ENCODE peak calls at places on chromosome 4, in ten cellular contexts. One of them, this sample, is unnamed.

GRCh38 chr4:38860788-38861424 is 4.3 kb upstream of the TLR6 start:
- DNase-seq in amniotic epithelial cell: peak
- DNase-seq in Peyer's patch: no peak
- DNase-seq in activated effector memory CD4-positive, alpha-beta T cell treated with Interleukin-2 at 50 U/mL for 16 hours: peak
- DNase-seq in ACHN: peak
- DNase-seq in T-helper 1 cell: peak
- DNase-seq in K562: peak
- DNase-seq in sciatic nerve: no peak
- DNase-seq in NCI-H1417: peak
- DNase-seq in RPMI8226: peak
- DNase-seq in this sample: no peak

GRCh38 chr4:154677923-154678322 is 65.5 kb upstream of the FGG start:
- DNase-seq in NCI-H1417: no peak
- DNase-seq in ACHN: no peak
- DNase-seq in amniotic epithelial cell: no peak
- DNase-seq in T-helper 1 cell: no peak
- DNase-seq in K562: no peak
- DNase-seq in activated effector memory CD4-positive, alpha-beta T cell treated with Interleukin-2 at 50 U/mL for 16 hours: no peak
- DNase-seq in RPMI8226: no peak
- DNase-seq in Peyer's patch: no peak
- DNase-seq in sciatic nerve: no peak
- DNase-seq in this sample: no peak

GRCh38 chr4:127120706-127121105 is 512.1 kb upstream of the INTU start:
- DNase-seq in Peyer's patch: no peak
- DNase-seq in NCI-H1417: no peak
- DNase-seq in ACHN: no peak
- DNase-seq in RPMI8226: no peak
- DNase-seq in T-helper 1 cell: no peak
- DNase-seq in amniotic epithelial cell: no peak
- DNase-seq in activated effector memory CD4-positive, alpha-beta T cell treated with Interleukin-2 at 50 U/mL for 16 hours: no peak
- DNase-seq in K562: no peak
- DNase-seq in sciatic nerve: no peak
- DNase-seq in this sample: no peak

GRCh38 chr4:103026868-103027267 is 7.4 kb upstream of the SLC9B1 start:
- DNase-seq in NCI-H1417: no peak
- DNase-seq in sciatic nerve: no peak
- DNase-seq in ACHN: no peak
- DNase-seq in amniotic epithelial cell: peak
- DNase-seq in activated effector memory CD4-positive, alpha-beta T cell treated with Interleukin-2 at 50 U/mL for 16 hours: no peak
- DNase-seq in K562: no peak
- DNase-seq in RPMI8226: no peak
- DNase-seq in T-helper 1 cell: no peak
- DNase-seq in Peyer's patch: no peak
- DNase-seq in this sample: no peak

GRCh38 chr4:13524504-13525243 is 19.6 kb downstream of the NKX3-2 start:
- DNase-seq in NCI-H1417: no peak
- DNase-seq in ACHN: no peak
- DNase-seq in activated effector memory CD4-positive, alpha-beta T cell treated with Interleukin-2 at 50 U/mL for 16 hours: no peak
- DNase-seq in sciatic nerve: no peak
- DNase-seq in amniotic epithelial cell: peak
- DNase-seq in RPMI8226: no peak
- DNase-seq in K562: peak
- DNase-seq in T-helper 1 cell: no peak
- DNase-seq in Peyer's patch: no peak
- DNase-seq in this sample: no peak

GRCh38 chr4:105666693-105667092 is 41.8 kb downstream of the INTS12 start:
- DNase-seq in sciatic nerve: no peak
- DNase-seq in ACHN: peak
- DNase-seq in activated effector memory CD4-positive, alpha-beta T cell treated with Interleukin-2 at 50 U/mL for 16 hours: no peak
- DNase-seq in NCI-H1417: no peak
- DNase-seq in T-helper 1 cell: no peak
- DNase-seq in K562: no peak
- DNase-seq in RPMI8226: no peak
- DNase-seq in Peyer's patch: no peak
- DNase-seq in amniotic epithelial cell: peak
- DNase-seq in this sample: no peak

GRCh38 chr4:16034010-16034829 is 49.6 kb downstream of the PROM1 start:
- DNase-seq in activated effector memory CD4-positive, alpha-beta T cell treated with Interleukin-2 at 50 U/mL for 16 hours: no peak
- DNase-seq in Peyer's patch: no peak
- DNase-seq in sciatic nerve: no peak
- DNase-seq in amniotic epithelial cell: peak
- DNase-seq in ACHN: no peak
- DNase-seq in T-helper 1 cell: no peak
- DNase-seq in K562: no peak
- DNase-seq in RPMI8226: no peak
- DNase-seq in NCI-H1417: no peak
- DNase-seq in this sample: no peak

GRCh38 chr4:173217727-173218126 is 49.1 kb downstream of the GALNT7 start:
- DNase-seq in ACHN: peak
- DNase-seq in T-helper 1 cell: no peak
- DNase-seq in sciatic nerve: no peak
- DNase-seq in K562: peak
- DNase-seq in Peyer's patch: no peak
- DNase-seq in NCI-H1417: no peak
- DNase-seq in activated effector memory CD4-positive, alpha-beta T cell treated with Interleukin-2 at 50 U/mL for 16 hours: no peak
- DNase-seq in RPMI8226: no peak
- DNase-seq in amniotic epithelial cell: peak
- DNase-seq in this sample: no peak

GRCh38 chr4:30755306-30755705 is 35.1 kb downstream of the PCDH7 start:
- DNase-seq in sciatic nerve: no peak
- DNase-seq in activated effector memory CD4-positive, alpha-beta T cell treated with Interleukin-2 at 50 U/mL for 16 hours: no peak
- DNase-seq in ACHN: no peak
- DNase-seq in K562: no peak
- DNase-seq in RPMI8226: no peak
- DNase-seq in T-helper 1 cell: no peak
- DNase-seq in amniotic epithelial cell: peak
- DNase-seq in NCI-H1417: no peak
- DNase-seq in Peyer's patch: no peak
- DNase-seq in this sample: no peak

GRCh38 chr4:48949518-48950207 is 36.4 kb upstream of the CWH43 start:
- DNase-seq in ACHN: peak
- DNase-seq in activated effector memory CD4-positive, alpha-beta T cell treated with Interleukin-2 at 50 U/mL for 16 hours: no peak
- DNase-seq in T-helper 1 cell: no peak
- DNase-seq in NCI-H1417: no peak
- DNase-seq in sciatic nerve: no peak
- DNase-seq in RPMI8226: no peak
- DNase-seq in Peyer's patch: no peak
- DNase-seq in amniotic epithelial cell: peak
- DNase-seq in K562: no peak
- DNase-seq in this sample: no peak

GRCh38 chr4:55272576-55272975 is 73.5 kb upstream of the SRD5A3 start:
- DNase-seq in RPMI8226: no peak
- DNase-seq in NCI-H1417: no peak
- DNase-seq in T-helper 1 cell: no peak
- DNase-seq in K562: no peak
- DNase-seq in amniotic epithelial cell: no peak
- DNase-seq in activated effector memory CD4-positive, alpha-beta T cell treated with Interleukin-2 at 50 U/mL for 16 hours: no peak
- DNase-seq in ACHN: no peak
- DNase-seq in Peyer's patch: no peak
- DNase-seq in sciatic nerve: no peak
- DNase-seq in this sample: no peak

GRCh38 chr4:151012836-151013235 is 2.2 kb downstream of the LRBA start:
- DNase-seq in Peyer's patch: no peak
- DNase-seq in K562: no peak
- DNase-seq in amniotic epithelial cell: peak
- DNase-seq in RPMI8226: no peak
- DNase-seq in activated effector memory CD4-positive, alpha-beta T cell treated with Interleukin-2 at 50 U/mL for 16 hours: no peak
- DNase-seq in NCI-H1417: no peak
- DNase-seq in sciatic nerve: no peak
- DNase-seq in T-helper 1 cell: no peak
- DNase-seq in ACHN: peak
- DNase-seq in this sample: no peak

GRCh38 chr4:16591867-16592266 is 306.6 kb downstream of the LDB2 start:
- DNase-seq in ACHN: no peak
- DNase-seq in NCI-H1417: no peak
- DNase-seq in K562: no peak
- DNase-seq in T-helper 1 cell: no peak
- DNase-seq in activated effector memory CD4-positive, alpha-beta T cell treated with Interleukin-2 at 50 U/mL for 16 hours: no peak
- DNase-seq in Peyer's patch: no peak
- DNase-seq in RPMI8226: no peak
- DNase-seq in sciatic nerve: no peak
- DNase-seq in amniotic epithelial cell: no peak
- DNase-seq in this sample: peak

GRCh38 chr4:77820836-77821561 is 1.8 kb upstream of the CNOT6L start:
- DNase-seq in RPMI8226: peak
- DNase-seq in ACHN: no peak
- DNase-seq in Peyer's patch: no peak
- DNase-seq in amniotic epithelial cell: peak
- DNase-seq in sciatic nerve: no peak
- DNase-seq in NCI-H1417: no peak
- DNase-seq in T-helper 1 cell: no peak
- DNase-seq in K562: no peak
- DNase-seq in activated effector memory CD4-positive, alpha-beta T cell treated with Interleukin-2 at 50 U/mL for 16 hours: no peak
- DNase-seq in this sample: peak

GRCh38 chr4:37471971-37472370 is 214.2 kb downstream of the RELL1 start:
- DNase-seq in T-helper 1 cell: no peak
- DNase-seq in NCI-H1417: no peak
- DNase-seq in RPMI8226: no peak
- DNase-seq in sciatic nerve: no peak
- DNase-seq in amniotic epithelial cell: peak
- DNase-seq in activated effector memory CD4-positive, alpha-beta T cell treated with Interleukin-2 at 50 U/mL for 16 hours: no peak
- DNase-seq in Peyer's patch: no peak
- DNase-seq in K562: no peak
- DNase-seq in ACHN: no peak
- DNase-seq in this sample: peak

GRCh38 chr4:55296076-55296475 is 50.0 kb upstream of the SRD5A3 start:
- DNase-seq in T-helper 1 cell: no peak
- DNase-seq in NCI-H1417: no peak
- DNase-seq in sciatic nerve: no peak
- DNase-seq in amniotic epithelial cell: no peak
- DNase-seq in K562: no peak
- DNase-seq in RPMI8226: no peak
- DNase-seq in ACHN: no peak
- DNase-seq in Peyer's patch: no peak
- DNase-seq in activated effector memory CD4-positive, alpha-beta T cell treated with Interleukin-2 at 50 U/mL for 16 hours: no peak
- DNase-seq in this sample: no peak

GRCh38 chr4:81882222-81882621 is 410.5 kb upstream of the RASGEF1B start:
- DNase-seq in T-helper 1 cell: no peak
- DNase-seq in Peyer's patch: no peak
- DNase-seq in RPMI8226: no peak
- DNase-seq in sciatic nerve: no peak
- DNase-seq in ACHN: no peak
- DNase-seq in K562: no peak
- DNase-seq in NCI-H1417: no peak
- DNase-seq in amniotic epithelial cell: no peak
- DNase-seq in activated effector memory CD4-positive, alpha-beta T cell treated with Interleukin-2 at 50 U/mL for 16 hours: no peak
- DNase-seq in this sample: no peak

GRCh38 chr4:145936142-145937020 is 2.2 kb downstream of the ZNF827 start:
- DNase-seq in RPMI8226: peak
- DNase-seq in NCI-H1417: peak
- DNase-seq in ACHN: peak
- DNase-seq in sciatic nerve: peak
- DNase-seq in amniotic epithelial cell: peak
- DNase-seq in T-helper 1 cell: peak
- DNase-seq in K562: peak
- DNase-seq in Peyer's patch: peak
- DNase-seq in activated effector memory CD4-positive, alpha-beta T cell treated with Interleukin-2 at 50 U/mL for 16 hours: peak
- DNase-seq in this sample: peak

GRCh38 chr4:162497564-162498167 is 333.9 kb upstream of the FSTL5 start:
- DNase-seq in Peyer's patch: no peak
- DNase-seq in amniotic epithelial cell: peak
- DNase-seq in T-helper 1 cell: no peak
- DNase-seq in sciatic nerve: no peak
- DNase-seq in ACHN: peak
- DNase-seq in RPMI8226: peak
- DNase-seq in activated effector memory CD4-positive, alpha-beta T cell treated with Interleukin-2 at 50 U/mL for 16 hours: no peak
- DNase-seq in K562: peak
- DNase-seq in NCI-H1417: no peak
- DNase-seq in this sample: peak

GRCh38 chr4:26701786-26702227 is 117.9 kb downstream of the TBC1D19 start:
- DNase-seq in T-helper 1 cell: no peak
- DNase-seq in activated effector memory CD4-positive, alpha-beta T cell treated with Interleukin-2 at 50 U/mL for 16 hours: no peak
- DNase-seq in sciatic nerve: no peak
- DNase-seq in Peyer's patch: no peak
- DNase-seq in NCI-H1417: no peak
- DNase-seq in amniotic epithelial cell: no peak
- DNase-seq in ACHN: no peak
- DNase-seq in RPMI8226: no peak
- DNase-seq in K562: peak
- DNase-seq in this sample: no peak

GRCh38 chr4:6763330-6763851 is 19.1 kb upstream of the KIAA0232 start:
- DNase-seq in sciatic nerve: no peak
- DNase-seq in amniotic epithelial cell: no peak
- DNase-seq in RPMI8226: peak
- DNase-seq in NCI-H1417: no peak
- DNase-seq in ACHN: no peak
- DNase-seq in activated effector memory CD4-positive, alpha-beta T cell treated with Interleukin-2 at 50 U/mL for 16 hours: no peak
- DNase-seq in T-helper 1 cell: no peak
- DNase-seq in K562: peak
- DNase-seq in Peyer's patch: no peak
- DNase-seq in this sample: no peak

GRCh38 chr4:101348367-101348827 is 1.1 kb upstream of the PPP3CA start:
- DNase-seq in T-helper 1 cell: no peak
- DNase-seq in sciatic nerve: no peak
- DNase-seq in amniotic epithelial cell: no peak
- DNase-seq in NCI-H1417: no peak
- DNase-seq in Peyer's patch: no peak
- DNase-seq in activated effector memory CD4-positive, alpha-beta T cell treated with Interleukin-2 at 50 U/mL for 16 hours: peak
- DNase-seq in RPMI8226: peak
- DNase-seq in ACHN: no peak
- DNase-seq in K562: peak
- DNase-seq in this sample: no peak

GRCh38 chr4:114396808-114397207 is 201.8 kb upstream of the UGT8 start:
- DNase-seq in NCI-H1417: no peak
- DNase-seq in K562: no peak
- DNase-seq in RPMI8226: no peak
- DNase-seq in sciatic nerve: no peak
- DNase-seq in Peyer's patch: no peak
- DNase-seq in activated effector memory CD4-positive, alpha-beta T cell treated with Interleukin-2 at 50 U/mL for 16 hours: no peak
- DNase-seq in T-helper 1 cell: no peak
- DNase-seq in amniotic epithelial cell: no peak
- DNase-seq in ACHN: no peak
- DNase-seq in this sample: no peak

GRCh38 chr4:27714073-27714472 is 853.4 kb downstream of the STIM2 start:
- DNase-seq in amniotic epithelial cell: peak
- DNase-seq in NCI-H1417: no peak
- DNase-seq in K562: no peak
- DNase-seq in ACHN: no peak
- DNase-seq in sciatic nerve: no peak
- DNase-seq in Peyer's patch: no peak
- DNase-seq in activated effector memory CD4-positive, alpha-beta T cell treated with Interleukin-2 at 50 U/mL for 16 hours: no peak
- DNase-seq in T-helper 1 cell: no peak
- DNase-seq in RPMI8226: no peak
- DNase-seq in this sample: no peak

GRCh38 chr4:86587016-86587713 is 7.0 kb upstream of the PTPN13 start:
- DNase-seq in T-helper 1 cell: no peak
- DNase-seq in activated effector memory CD4-positive, alpha-beta T cell treated with Interleukin-2 at 50 U/mL for 16 hours: no peak
- DNase-seq in K562: no peak
- DNase-seq in amniotic epithelial cell: no peak
- DNase-seq in ACHN: no peak
- DNase-seq in Peyer's patch: no peak
- DNase-seq in RPMI8226: no peak
- DNase-seq in sciatic nerve: no peak
- DNase-seq in NCI-H1417: no peak
- DNase-seq in this sample: no peak

GRCh38 chr4:3491681-3492405 is 28.7 kb downstream of the DOK7 start:
- DNase-seq in RPMI8226: no peak
- DNase-seq in NCI-H1417: no peak
- DNase-seq in T-helper 1 cell: no peak
- DNase-seq in K562: no peak
- DNase-seq in sciatic nerve: no peak
- DNase-seq in activated effector memory CD4-positive, alpha-beta T cell treated with Interleukin-2 at 50 U/mL for 16 hours: no peak
- DNase-seq in Peyer's patch: no peak
- DNase-seq in amniotic epithelial cell: peak
- DNase-seq in ACHN: no peak
- DNase-seq in this sample: no peak

GRCh38 chr4:164402554-164402953 is 351.4 kb upstream of the SMIM31 start:
- DNase-seq in K562: no peak
- DNase-seq in T-helper 1 cell: no peak
- DNase-seq in activated effector memory CD4-positive, alpha-beta T cell treated with Interleukin-2 at 50 U/mL for 16 hours: no peak
- DNase-seq in Peyer's patch: no peak
- DNase-seq in NCI-H1417: no peak
- DNase-seq in RPMI8226: no peak
- DNase-seq in ACHN: no peak
- DNase-seq in amniotic epithelial cell: peak
- DNase-seq in sciatic nerve: no peak
- DNase-seq in this sample: no peak

GRCh38 chr4:53477038-53477565 is 99.7 kb downstream of the FIP1L1 start:
- DNase-seq in amniotic epithelial cell: peak
- DNase-seq in RPMI8226: no peak
- DNase-seq in T-helper 1 cell: no peak
- DNase-seq in activated effector memory CD4-positive, alpha-beta T cell treated with Interleukin-2 at 50 U/mL for 16 hours: no peak
- DNase-seq in Peyer's patch: no peak
- DNase-seq in sciatic nerve: no peak
- DNase-seq in ACHN: no peak
- DNase-seq in NCI-H1417: no peak
- DNase-seq in K562: no peak
- DNase-seq in this sample: no peak

This sample was measured in putamen.